ENCODE peak calls at places on chromosomes 3 and 15, in eight cellular contexts. O is ovary, C is cardiac muscle cell, A is A673, T is mucosa of descending colon, I is esophagus squamous epithelium, X is upper lobe of right lung, H is IMR-90. Y is an unnamed sample. For H3K4me1, the result is how much of the 10 kb centered on the place peaks cover.

GRCh38 chr15:80175436-80175835 is 22.6 kb downstream of the FAH start:
- DNase-seq in O (no peak), C (no peak), X (no peak), T (no peak), I (no peak), H (no peak), A (no peak), Y (no peak)

GRCh38 chr3:151228291-151229125 is 25.5 kb upstream of the GPR171 start:
- DNase-seq in I (no peak), X (no peak), H (peak), C (no peak), T (no peak), A (no peak), O (no peak), Y (no peak)

GRCh38 chr3:44509393-44509921 is 32.0 kb upstream of the ZNF445 start:
- DNase-seq in C (peak), X (no peak), A (peak), T (no peak), I (no peak), H (no peak), O (no peak), Y (no peak)

GRCh38 chr3:20773320-20773984 is 587.4 kb upstream of the SGO1 start:
- DNase-seq in H (no peak), X (no peak), I (no peak), O (no peak), C (no peak), A (no peak), T (no peak), Y (no peak)

GRCh38 chr3:197305854-197306253 is 7.4 kb upstream of the DLG1 start:
- DNase-seq in X (no peak), C (no peak), O (no peak), H (peak), T (no peak), I (no peak), A (no peak), Y (no peak)

GRCh38 chr3:27677554-27677953 is 44.6 kb downstream of the EOMES start:
- DNase-seq in C (no peak), X (no peak), T (no peak), A (no peak), I (no peak), O (no peak), H (peak), Y (peak)

GRCh38 chr15:49438970-49439631 is 16.1 kb downstream of the FGF7 start:
- DNase-seq in X (no peak), A (no peak), O (no peak), C (peak), T (peak), H (no peak), I (peak), Y (no peak)

GRCh38 chr15:78035319-78035718 is 42.2 kb downstream of the TBC1D2B start:
- DNase-seq in C (peak), I (no peak), X (no peak), H (no peak), T (no peak), O (no peak), A (no peak), Y (no peak)

GRCh38 chr15:77542491-77543001 is 90.2 kb downstream of the LINGO1 start:
- DNase-seq in O (peak), H (peak), C (no peak), X (no peak), A (no peak), T (peak), I (no peak), Y (no peak)

GRCh38 chr15:98866503-98866902 is 141.1 kb downstream of the PGPEP1L start:
- DNase-seq in X (no peak), A (peak), H (peak), T (no peak), O (no peak), I (no peak), C (no peak), Y (no peak)

GRCh38 chr3:129824926-129825541 is 68.5 kb downstream of the TMCC1 start:
- DNase-seq in A (peak), X (no peak), I (no peak), T (no peak), C (peak), H (peak), O (no peak), Y (no peak)

GRCh38 chr15:71010997-71011396 is 104.3 kb upstream of the THSD4 start:
- DNase-seq in H (no peak), I (no peak), A (no peak), O (no peak), X (no peak), T (no peak), C (no peak), Y (no peak)

GRCh38 chr15:76401285-76401684 is 64.7 kb downstream of the ISL2 start:
- DNase-seq in T (no peak), I (no peak), A (peak), X (no peak), H (peak), O (no peak), C (peak), Y (no peak)

GRCh38 chr3:154015307-154015706 is 105.9 kb upstream of the ARHGEF26 start:
- DNase-seq in I (no peak), O (no peak), C (no peak), X (no peak), T (no peak), A (no peak), H (no peak), Y (no peak)

GRCh38 chr3:191303596-191303995 is 25.6 kb upstream of the CCDC50 start:
- DNase-seq in A (no peak), X (no peak), O (no peak), T (no peak), I (no peak), H (no peak), C (no peak), Y (no peak)

GRCh38 chr15:75597667-75598341 is 18.7 kb upstream of the PTPN9 start:
- DNase-seq in O (no peak), X (no peak), H (no peak), C (no peak), T (no peak), A (peak), I (no peak), Y (no peak)

GRCh38 chr3:46012246-46012645 is 15.0 kb downstream of the XCR1 start:
- DNase-seq in I (no peak), X (no peak), A (no peak), C (no peak), H (no peak), T (no peak), O (no peak), Y (no peak)

GRCh38 chr3:1609416-1609815 is 489.2 kb upstream of the CNTN4 start:
- DNase-seq in O (no peak), X (no peak), T (no peak), H (no peak), I (no peak), A (peak), C (no peak), Y (no peak)

GRCh38 chr3:53102601-53103147 is 27.6 kb downstream of the RFT1 start:
- DNase-seq in I (no peak), X (no peak), O (no peak), T (no peak), H (no peak), C (no peak), A (no peak), Y (no peak)

GRCh38 chr3:31544634-31545033 is 11.9 kb downstream of the STT3B start:
- DNase-seq in C (peak), H (no peak), I (no peak), T (no peak), X (peak), A (no peak), O (no peak), Y (no peak)

GRCh38 chr3:100538339-100538706 is 45.9 kb downstream of the TMEM45A start:
- DNase-seq in I (no peak), O (no peak), H (peak), A (no peak), T (no peak), X (no peak), C (no peak), Y (no peak)

GRCh38 chr3:3998140-3998977 is 199.1 kb downstream of the LRRN1 start:
- DNase-seq in C (peak), H (no peak), T (no peak), I (no peak), X (no peak), O (no peak), A (peak), Y (no peak)

GRCh38 chr15:62060896-62061280 is 641 bp upstream of the VPS13C start:
- DNase-seq in A (no peak), O (no peak), T (no peak), C (no peak), H (no peak), X (no peak), I (no peak), Y (no peak)

GRCh38 chr3:71542548-71543370 is 40.8 kb downstream of the FOXP1 start:
- DNase-seq in H (peak), A (peak), C (peak), X (peak), I (peak), O (peak), T (peak), Y (peak)

GRCh38 chr3:10263549-10264363 is 15.5 kb downstream of the TATDN2 start:
- DNase-seq in C (peak), A (peak), I (no peak), T (no peak), O (peak), H (peak), X (no peak), Y (no peak)

GRCh38 chr15:85168642-85169173 is 187.1 kb downstream of the PDE8A start:
- DNase-seq in X (peak), T (peak), C (peak), O (no peak), I (no peak), H (peak), A (peak), Y (no peak)

GRCh38 chr3:23487015-23487414 is 283.9 kb downstream of the UBE2E2 start:
- DNase-seq in X (no peak), O (no peak), C (no peak), T (no peak), A (no peak), I (no peak), H (no peak), Y (no peak)

GRCh38 chr15:38028869-38029268 is 94.4 kb downstream of the TMCO5A start:
- DNase-seq in T (no peak), X (no peak), C (no peak), O (no peak), I (no peak), H (peak), A (no peak), Y (no peak)
- TF ChIP-seq CTCF in T (no peak), X (no peak), C (peak), O (no peak), I (no peak), H (peak), A (no peak), Y (no peak)

GRCh38 chr15:82646250-82647044 is 716 bp downstream of the CPEB1 start:
- DNase-seq in T (no peak), A (no peak), X (no peak), I (no peak), O (peak), H (no peak), C (peak), Y (no peak)
- H3K4me3 ChIP-seq in T (no peak), A (no peak), X (peak), I (peak), O (peak), H (no peak), C (no peak), Y (peak)

DNA sequence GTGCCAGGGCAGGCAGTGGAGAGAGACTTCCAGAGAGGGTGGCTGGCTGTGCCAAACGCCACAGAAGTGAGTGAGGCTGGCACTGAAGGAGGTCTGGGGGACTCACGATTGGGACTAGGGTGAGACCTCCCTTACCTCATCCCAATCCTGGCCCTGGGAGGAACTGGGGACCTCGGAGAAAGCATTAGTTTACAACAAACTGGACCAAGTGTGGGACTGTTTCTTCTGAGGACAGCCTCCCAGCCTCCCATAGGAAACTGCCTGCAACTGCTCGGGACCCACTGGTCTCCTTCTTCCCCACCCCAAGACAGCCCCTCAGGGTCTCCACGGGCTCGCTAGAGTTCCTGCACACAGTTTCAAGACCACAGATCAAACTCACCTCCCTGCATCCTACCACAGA is 45.4 kb downstream of the ST6GAL1 start:
- DNase-seq in C (no peak), H (no peak), I (no peak), X (no peak), A (no peak), O (no peak), T (no peak), Y (no peak)
- H3K4me1 ChIP-seq in C (under half), H (under half), I (under half), X (under half), A (under half), O (under half), T (under half), Y (under half)

DNA sequence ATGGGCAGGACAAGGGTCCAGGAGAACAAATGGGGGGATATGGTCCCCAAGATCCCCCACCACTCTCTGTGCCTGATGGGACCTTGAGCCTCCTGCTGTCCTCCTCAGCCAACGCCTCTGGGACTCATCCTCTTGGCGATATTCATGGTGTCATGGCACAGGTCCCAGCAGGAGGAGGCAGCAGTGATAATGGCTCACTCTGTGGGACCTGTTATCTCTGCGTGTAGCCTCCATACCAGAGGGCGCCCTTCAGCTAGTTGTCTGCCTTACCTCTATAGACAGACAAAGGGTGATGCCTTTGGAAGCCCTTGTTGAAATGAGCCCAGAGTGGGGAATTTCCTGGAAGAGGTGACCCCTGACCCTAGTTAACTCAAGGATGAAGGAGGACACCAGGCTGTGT is 7.4 kb downstream of the ZBTB47 start:
- DNase-seq in I (no peak), X (no peak), C (no peak), A (no peak), T (no peak), H (no peak), O (no peak), Y (no peak)
- TF ChIP-seq CTCF in I (no peak), X (no peak), C (no peak), A (no peak), T (no peak), H (no peak), O (no peak), Y (no peak)

GRCh38 chr3:158106773-158107461 is 697 bp upstream of the SHOX2 start:
- DNase-seq in C (no peak), A (peak), H (no peak), T (peak), X (no peak), O (no peak), I (no peak), Y (no peak)
- H3K4me3 ChIP-seq in C (peak), A (peak), H (peak), T (no peak), X (no peak), O (peak), I (no peak), Y (peak)

GRCh38 chr3:38003371-38003816 is 12.8 kb downstream of the VILL start:
- DNase-seq in T (peak), C (peak), A (peak), O (peak), H (peak), I (no peak), X (peak), Y (no peak)

GRCh38 chr3:38002940-38003339 is 12.4 kb downstream of the VILL start:
- DNase-seq in C (no peak), A (no peak), T (peak), I (no peak), X (peak), H (no peak), O (peak), Y (no peak)

GRCh38 chr3:38004415-38005075 is 14.0 kb downstream of the VILL start:
- DNase-seq in O (peak), H (peak), T (peak), I (no peak), X (peak), A (peak), C (peak), Y (no peak)

GRCh38 chr3:38005076-38006020 is 14.8 kb downstream of the VILL start:
- DNase-seq in T (peak), O (peak), H (no peak), C (no peak), A (no peak), X (peak), I (no peak), Y (no peak)

DNA sequence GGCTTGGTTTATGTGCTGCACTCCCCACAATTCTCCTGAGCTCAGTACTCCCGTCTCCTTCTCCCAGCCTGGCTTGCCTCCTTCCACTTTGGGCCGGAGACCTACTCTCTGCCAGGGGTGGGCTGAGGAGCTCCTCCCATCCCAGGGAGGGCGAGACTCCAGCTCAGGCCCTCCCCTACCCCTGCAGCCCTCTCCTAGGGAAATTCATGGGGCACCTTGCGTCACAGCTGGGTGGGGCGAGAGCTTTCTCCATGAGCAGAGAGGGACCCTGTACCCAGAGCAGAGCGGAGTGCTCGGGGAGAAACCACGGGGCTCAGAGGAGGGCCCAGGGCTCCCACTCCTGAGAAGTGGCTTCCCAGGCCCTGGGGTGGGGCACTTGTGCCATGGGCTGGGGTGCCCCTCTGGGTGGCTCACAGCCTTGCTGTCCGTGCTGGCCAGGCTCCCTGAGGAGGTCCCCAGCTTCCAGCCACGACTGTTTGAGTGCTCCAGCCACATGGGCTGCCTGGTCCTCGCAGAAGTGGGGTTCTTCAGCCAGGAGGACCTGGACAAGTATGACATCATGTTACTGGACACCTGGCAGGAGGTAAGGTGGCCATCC is 13.3 kb downstream of the VILL start:
- DNase-seq in H (no peak), C (no peak), A (no peak), X (peak), T (peak), O (peak), I (no peak), Y (no peak)
- H3K4me1 ChIP-seq in H (under half), C (under half), A (under half), X (under half), T (under half), O (under half), I (under half), Y (under half)

Y was measured in ascending aorta.